ENCODE peak calls at places on chromosomes 4 and X, in nine cellular contexts. M is MM.1S, S is SK-N-SH, N is GM23248, V is PC-3, Z is GM23338, A is hepatocyte, Q is HCT116, R is OCI-LY7. E is an unnamed sample.

GRCh38 chrX:36908801-36909403 is 99.3 kb upstream of the FAM47C start:
- DNase-seq in A (peak), Z (peak), V (peak), R (peak), M (peak), S (peak), N (peak), Q (peak), E (peak)

GRCh38 chrX:100587846-100588245 is 3.1 kb downstream of the TNMD start:
- DNase-seq in M (no peak), V (no peak), N (no peak), Z (no peak), A (peak), S (no peak), Q (no peak), R (no peak), E (no peak)

GRCh38 chr4:97123573-97123972 is 1019.7 kb downstream of the STPG2 start:
- DNase-seq in R (no peak), S (no peak), Q (no peak), A (no peak), M (no peak), N (no peak), V (no peak), Z (no peak), E (no peak)

GRCh38 chrX:13888284-13888683 is 71.4 kb upstream of the GPM6B start:
- DNase-seq in V (no peak), Z (no peak), Q (no peak), M (no peak), N (no peak), A (no peak), R (no peak), S (no peak), E (no peak)

GRCh38 chr4:74590476-74590875 is 145.5 kb downstream of the AREG start:
- DNase-seq in V (peak), Z (no peak), Q (no peak), M (no peak), A (no peak), R (no peak), N (peak), S (no peak), E (no peak)

GRCh38 chrX:14051416-14051815 is 21.7 kb upstream of the GEMIN8 start:
- DNase-seq in S (no peak), Z (no peak), R (no peak), M (no peak), Q (no peak), V (peak), A (no peak), N (peak), E (no peak)

GRCh38 chr4:52574036-52574435 is 85.1 kb downstream of the USP46 start:
- DNase-seq in R (no peak), N (no peak), M (no peak), Q (no peak), A (no peak), Z (no peak), S (no peak), V (no peak), E (no peak)

GRCh38 chr4:8072235-8072968 is 86.2 kb downstream of the ABLIM2 start:
- DNase-seq in V (no peak), R (no peak), S (no peak), Z (no peak), A (no peak), M (no peak), N (no peak), Q (no peak), E (no peak)

GRCh38 chrX:17359500-17359899 is 15.5 kb upstream of the NHS start:
- DNase-seq in V (peak), S (no peak), Q (no peak), A (no peak), Z (no peak), M (no peak), R (no peak), N (peak), E (no peak)

GRCh38 chr4:97984545-97985131 is 158.6 kb downstream of the STPG2 start:
- DNase-seq in A (no peak), V (peak), M (peak), Z (peak), N (peak), Q (peak), R (peak), S (no peak), E (peak)

GRCh38 chr4:66273110-66273509 is 602.8 kb upstream of the EPHA5 start:
- DNase-seq in A (no peak), V (no peak), R (no peak), Q (no peak), M (no peak), S (no peak), Z (no peak), N (no peak), E (no peak)

GRCh38 chr4:105474110-105474518 is 252 bp upstream of the PPA2 start:
- DNase-seq in Z (peak), M (no peak), A (peak), N (peak), S (no peak), V (no peak), R (no peak), Q (no peak), E (no peak)

GRCh38 chr4:8594097-8595038 is 1.8 kb downstream of the CPZ start:
- DNase-seq in Q (peak), R (peak), S (peak), Z (peak), V (peak), N (peak), M (peak), A (peak), E (peak)

GRCh38 chr4:64417974-64418373 is 8.7 kb upstream of the TECRL start:
- DNase-seq in M (no peak), Z (no peak), R (no peak), S (no peak), V (peak), N (peak), Q (no peak), A (peak), E (peak)

GRCh38 chrX:113962338-113962737 is 621.5 kb upstream of the HTR2C start:
- DNase-seq in V (no peak), N (no peak), Z (no peak), Q (no peak), S (no peak), R (peak), M (no peak), A (no peak), E (no peak)

GRCh38 chr4:126445596-126445995 is 1130.8 kb downstream of the FAT4 start:
- DNase-seq in R (no peak), M (no peak), S (no peak), Z (no peak), V (no peak), Q (no peak), A (no peak), N (peak), E (no peak)
- TF ChIP-seq EZH2phosphoT487 in R (no peak), M (no peak), S (no peak), Z (no peak), V (no peak), Q (no peak), A (no peak), N (no peak), E (no peak)

DNA sequence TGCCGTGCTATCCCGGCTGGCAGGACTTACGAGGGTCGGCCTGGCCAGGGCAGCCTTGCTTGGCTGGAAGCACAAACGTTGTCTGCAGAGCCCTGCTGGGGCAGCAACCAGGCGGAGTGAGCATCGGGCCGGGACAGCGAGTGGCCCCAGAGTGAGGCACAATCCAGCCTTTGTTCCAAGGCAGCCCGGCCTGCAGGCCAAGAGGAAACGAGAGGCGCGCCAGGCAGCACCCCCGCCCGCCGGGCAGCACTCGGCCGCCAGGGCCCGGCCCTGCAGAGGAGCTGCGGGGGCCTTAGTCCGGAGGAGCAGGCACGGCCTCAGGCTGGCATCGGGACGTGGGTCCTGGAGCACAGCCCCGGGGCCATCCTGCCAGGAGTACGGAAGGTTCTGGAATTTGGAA is 24.1 kb downstream of the FGFRL1 start:
- DNase-seq in V (no peak), S (no peak), R (no peak), Z (no peak), Q (no peak), N (peak), A (no peak), M (no peak), E (no peak)
- TF ChIP-seq EZH2phosphoT487 in V (no peak), S (no peak), R (no peak), Z (no peak), Q (no peak), N (no peak), A (no peak), M (no peak), E (no peak)

GRCh38 chrX:7641141-7641540 is 201.8 kb upstream of the VCX start:
- DNase-seq in A (no peak), M (no peak), Q (no peak), Z (no peak), N (no peak), V (no peak), S (no peak), R (no peak), E (no peak)

GRCh38 chrX:7640392-7640791 is 202.6 kb upstream of the VCX start:
- DNase-seq in A (no peak), R (no peak), Z (no peak), M (no peak), N (no peak), S (no peak), V (no peak), Q (no peak), E (no peak)

GRCh38 chrX:7638053-7638452 is 204.9 kb upstream of the VCX start:
- DNase-seq in V (no peak), Z (peak), M (no peak), S (no peak), Q (no peak), R (no peak), A (no peak), N (no peak), E (no peak)
- TF ChIP-seq EZH2phosphoT487 in V (no peak), Z (no peak), M (no peak), S (no peak), Q (no peak), R (no peak), A (no peak), N (no peak), E (no peak)

GRCh38 chr4:135072553-135072952 is 871.0 kb upstream of the PABPC4L start:
- DNase-seq in V (no peak), M (no peak), N (no peak), R (no peak), S (no peak), A (no peak), Z (no peak), Q (no peak), E (no peak)
- TF ChIP-seq EZH2phosphoT487 in V (no peak), M (no peak), N (no peak), R (no peak), S (no peak), A (no peak), Z (no peak), Q (no peak), E (no peak)

GRCh38 chrX:15511563-15511962 is 11.0 kb downstream of the BMX start:
- DNase-seq in V (peak), Q (no peak), M (no peak), A (no peak), N (no peak), S (no peak), R (no peak), Z (peak), E (peak)
- TF ChIP-seq EZH2phosphoT487 in V (no peak), Q (no peak), M (no peak), A (no peak), N (no peak), S (no peak), R (no peak), Z (no peak), E (no peak)

GRCh38 chr4:101670897-101671296 is 119.6 kb upstream of the BANK1 start:
- DNase-seq in R (no peak), N (peak), S (no peak), M (no peak), Q (no peak), V (no peak), A (no peak), Z (no peak), E (no peak)
- TF ChIP-seq EZH2phosphoT487 in R (no peak), N (no peak), S (no peak), M (no peak), Q (no peak), V (no peak), A (no peak), Z (no peak), E (no peak)

GRCh38 chr4:39932776-39933402 is 44.8 kb downstream of the PDS5A start:
- DNase-seq in A (no peak), N (no peak), R (no peak), Z (no peak), V (no peak), S (no peak), M (peak), Q (no peak), E (no peak)
- TF ChIP-seq EZH2phosphoT487 in A (no peak), N (no peak), R (no peak), Z (no peak), V (no peak), S (no peak), M (no peak), Q (no peak), E (no peak)

DNA sequence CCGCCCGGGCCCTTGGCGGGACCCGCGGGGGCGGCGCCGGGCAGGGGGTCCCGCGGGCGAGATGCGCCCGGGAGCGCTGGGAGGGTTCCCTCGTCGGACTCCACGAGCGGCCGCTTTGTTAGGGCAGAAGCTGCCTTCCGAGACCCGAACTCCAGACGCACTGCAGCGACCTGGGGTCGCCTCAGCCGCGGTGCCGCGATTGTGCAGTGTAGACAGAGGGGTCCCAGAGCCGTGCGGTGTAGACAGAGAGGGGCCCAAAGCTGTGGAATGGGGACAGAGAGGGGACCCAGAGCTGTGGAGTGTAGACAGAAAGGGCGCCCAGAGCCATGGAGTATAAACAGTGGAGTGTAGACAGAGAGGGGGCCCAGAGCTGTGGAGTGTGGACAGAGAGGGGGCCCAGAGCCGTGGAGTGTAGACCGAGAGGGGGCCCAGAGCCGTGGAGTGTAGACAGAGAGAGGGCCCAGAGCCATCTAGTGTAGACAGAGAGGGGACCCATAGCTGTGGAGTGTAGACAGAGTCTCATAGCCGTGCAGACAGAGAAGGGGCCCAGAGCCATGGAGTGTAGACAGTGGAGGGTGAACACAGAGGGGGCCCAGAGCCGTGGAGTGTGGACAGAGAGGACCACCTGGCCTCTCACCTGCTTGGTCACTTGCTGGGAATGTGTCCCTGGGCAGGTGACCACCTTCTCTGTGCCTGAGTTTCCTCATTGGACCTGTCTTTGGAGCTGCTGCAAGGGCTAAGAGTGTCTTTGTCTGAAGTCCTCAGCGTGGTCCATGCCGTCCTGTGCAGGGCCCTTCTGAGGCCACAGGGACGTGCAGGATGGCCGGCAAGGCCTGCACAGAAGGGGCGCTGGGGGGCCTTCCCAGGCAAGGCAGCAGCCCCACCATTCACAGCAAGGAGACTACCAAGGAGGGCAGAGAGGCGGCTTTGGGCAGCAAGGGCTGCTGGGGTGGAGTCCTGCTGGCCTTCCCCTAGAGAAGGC is 880 bp downstream of the RGS12 start:
- DNase-seq in S (no peak), V (no peak), A (no peak), R (peak), N (peak), Q (no peak), M (no peak), Z (no peak), E (no peak)
- TF ChIP-seq EZH2phosphoT487 in S (no peak), V (no peak), A (no peak), R (no peak), N (no peak), Q (no peak), M (no peak), Z (no peak), E (no peak)

DNA sequence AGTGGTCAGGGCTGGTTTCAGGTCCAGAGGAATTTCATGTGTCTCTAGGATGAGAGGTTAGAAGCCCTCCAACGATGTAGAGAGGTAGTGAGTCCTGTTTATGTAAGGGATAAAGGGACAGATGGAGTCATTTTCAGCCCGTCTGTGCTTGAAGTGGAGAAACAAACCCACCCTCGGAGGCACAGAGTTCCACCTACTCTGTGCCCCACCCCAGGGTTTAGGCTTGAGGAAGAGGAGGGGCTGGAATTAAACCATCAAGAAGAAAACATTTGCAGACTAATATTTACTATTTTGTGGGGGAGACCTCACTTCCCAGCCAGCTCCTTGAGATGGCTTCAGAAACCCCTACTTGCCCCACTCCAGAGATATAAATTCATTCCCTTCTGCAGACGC is 857 bp upstream of the GNL3L start:
- DNase-seq in R (no peak), A (no peak), Q (no peak), N (no peak), M (no peak), Z (no peak), V (no peak), S (no peak), E (no peak)
- TF ChIP-seq EZH2phosphoT487 in R (no peak), A (no peak), Q (no peak), N (no peak), M (no peak), Z (no peak), V (no peak), S (no peak), E (no peak)